ENCODE peak calls at places on chromosomes 7 and 10, in nine cellular contexts. G, R, M, Q, V, A, I, K and X are unnamed samples.
A peak's percentile ranks its signal among the peaks of the same experiment; 100 is the strongest.

GRCh38 chr10:61000769-61001730 is 57.1 kb upstream of the RHOBTB1 start:
- DNase-seq in M (no peak), V (no peak), K (peak; percentile 51), R (peak; percentile 87), Q (no peak), I (no peak), A (peak; percentile 52), G (peak; percentile 26), X (no peak)

GRCh38 chr10:95837368-95837776 is 70.4 kb upstream of the CC2D2B start:
- DNase-seq in I (no peak), A (no peak), V (no peak), M (no peak), R (no peak), K (no peak), G (no peak), Q (no peak), X (no peak)

GRCh38 chr7:45574521-45575500 is 643 bp downstream of the ADCY1 start:
- DNase-seq in A (no peak), Q (no peak), I (no peak), M (no peak), G (peak; percentile 50), V (no peak), K (peak; percentile 64), R (no peak), X (no peak)

GRCh38 chr7:136064627-136065237 is 87.6 kb upstream of the MTPN start:
- DNase-seq in V (no peak), R (no peak), K (no peak), Q (no peak), I (no peak), G (no peak), A (no peak), M (no peak), X (no peak)

GRCh38 chr10:97024181-97025073 is 161.3 kb downstream of the SLIT1 start:
- DNase-seq in M (no peak), I (no peak), K (peak; percentile 89), G (peak; percentile 83), R (no peak), V (peak; percentile 15), Q (no peak), A (peak; percentile 53), X (no peak)

GRCh38 chr7:11206131-11206921 is 232.7 kb downstream of the PHF14 start:
- DNase-seq in G (peak; percentile 5), V (no peak), R (no peak), I (no peak), Q (no peak), M (no peak), K (no peak), A (no peak), X (no peak)

GRCh38 chr10:11589738-11590137 is 21.7 kb downstream of the USP6NL start:
- DNase-seq in G (no peak), K (no peak), Q (no peak), V (no peak), I (no peak), R (no peak), A (no peak), M (no peak), X (no peak)

GRCh38 chr7:100629117-100629711 is 12.1 kb downstream of the TFR2 start:
- DNase-seq in K (no peak), A (no peak), Q (no peak), G (peak; percentile 41), I (no peak), R (no peak), V (peak; percentile 32), M (no peak), X (no peak)

GRCh38 chr7:29806131-29806792 is at the start of gene WIPF3:
- DNase-seq in K (peak; percentile 16), I (no peak), A (peak; percentile 66), R (peak; percentile 79), Q (no peak), V (no peak), G (peak; percentile 15), M (no peak), X (no peak)

GRCh38 chr7:47381132-47381495 is 200.8 kb downstream of the TNS3 start:
- DNase-seq in K (peak; percentile 58), R (no peak), A (no peak), M (no peak), Q (no peak), G (no peak), V (no peak), I (no peak), X (no peak)

GRCh38 chr7:110775046-110775445 is 315.9 kb upstream of the LRRN3 start:
- DNase-seq in Q (no peak), A (no peak), V (no peak), K (peak; percentile 52), R (no peak), G (no peak), I (no peak), M (no peak), X (no peak)

GRCh38 chr7:137715546-137715945 is 131.2 kb downstream of the DGKI start:
- DNase-seq in Q (no peak), K (peak; percentile 63), R (no peak), I (no peak), A (no peak), G (peak; percentile 52), V (no peak), M (no peak), X (no peak)

GRCh38 chr10:72331575-72332422 is 22.9 kb downstream of the DNAJB12 start:
- DNase-seq in G (peak; percentile 98), R (peak; percentile 96), Q (peak; percentile 76), I (peak; percentile 94), A (peak; percentile 91), K (peak; percentile 88), V (peak; percentile 60), M (peak; percentile 95), X (peak; percentile 93)

GRCh38 chr7:97871659-97872024 is 566 bp downstream of the ASNS start:
- DNase-seq in M (no peak), A (no peak), K (no peak), R (no peak), G (peak; percentile 14), Q (peak; percentile 8), V (no peak), I (peak; percentile 15), X (no peak)

GRCh38 chr10:85599081-85599480 is 767.5 kb downstream of the GRID1 start:
- DNase-seq in V (no peak), K (no peak), M (no peak), A (no peak), Q (no peak), G (no peak), R (no peak), I (no peak), X (no peak)